ENCODE peak calls at places on chromosomes 7 and 10, in six cellular contexts. P is esophagus squamous epithelium, J is fibroblast of lung, H is heart left ventricle, I is breast epithelium, C is A549. L is an unnamed sample.

GRCh38 chr7:114900127-114900526 is 21.8 kb upstream of the MDFIC start:
- DNase-seq in P (no peak), J (no peak), H (no peak), I (no peak), C (no peak), L (no peak)

GRCh38 chr10:77377034-77377433 is 260.6 kb downstream of the KCNMA1 start:
- DNase-seq in P (no peak), J (no peak), H (no peak), I (peak), C (peak), L (no peak)

GRCh38 chr7:93226310-93226709 is at the start of gene HEPACAM2:
- DNase-seq in P (no peak), J (no peak), H (no peak), I (no peak), C (no peak), L (no peak)

GRCh38 chr7:147861058-147861716 is 729.4 kb upstream of the C7orf33 start:
- DNase-seq in P (no peak), J (peak), H (no peak), I (no peak), C (no peak), L (no peak)

GRCh38 chr10:3484306-3485187 is 300.5 kb downstream of the KLF6 start:
- DNase-seq in P (no peak), J (peak), H (no peak), I (no peak), C (no peak), L (no peak)

GRCh38 chr10:91596821-91597396 is 36.0 kb downstream of the PPP1R3C start:
- DNase-seq in P (no peak), J (peak), H (no peak), I (no peak), C (peak), L (no peak)

GRCh38 chr10:22534849-22535604 is 179.4 kb downstream of the PIP4K2A start:
- DNase-seq in P (no peak), J (peak), H (no peak), I (no peak), C (no peak), L (no peak)

GRCh38 chr7:83005410-83005809 is 157.3 kb downstream of the PCLO start:
- DNase-seq in P (no peak), J (peak), H (no peak), I (no peak), C (peak), L (no peak)

GRCh38 chr10:76318171-76318570 is 886.7 kb downstream of the LRMDA start:
- DNase-seq in P (no peak), J (no peak), H (no peak), I (no peak), C (no peak), L (no peak)

GRCh38 chr7:44463169-44463808 is 27.2 kb downstream of the NUDCD3 start:
- DNase-seq in P (no peak), J (peak), H (no peak), I (no peak), C (peak), L (no peak)

GRCh38 chr7:67625257-67625713 is 628.7 kb downstream of the TYW1 start:
- DNase-seq in P (no peak), J (peak), H (peak), I (peak), C (peak), L (peak)

GRCh38 chr10:86518781-86519180 is 2.8 kb downstream of the WAPL start:
- DNase-seq in P (no peak), J (no peak), H (no peak), I (no peak), C (no peak), L (no peak)

GRCh38 chr7:90552521-90552920 is 43.6 kb upstream of the CDK14 start:
- DNase-seq in P (no peak), J (peak), H (no peak), I (no peak), C (no peak), L (no peak)

GRCh38 chr10:126722726-126723125 is 52.2 kb upstream of the C10orf90 start:
- DNase-seq in P (no peak), J (no peak), H (no peak), I (no peak), C (no peak), L (no peak)

GRCh38 chr7:105365541-105366534 is 22.9 kb downstream of the SRPK2 start:
- DNase-seq in P (no peak), J (no peak), H (no peak), I (no peak), C (no peak), L (no peak)

GRCh38 chr10:26729395-26729794 is 31.9 kb downstream of the PDSS1 start:
- DNase-seq in P (no peak), J (no peak), H (no peak), I (no peak), C (no peak), L (no peak)

GRCh38 chr10:96587255-96588059 is 645 bp upstream of the TM9SF3 start:
- DNase-seq in P (no peak), J (peak), H (no peak), I (no peak), C (peak), L (no peak)

GRCh38 chr7:117248810-117249209 is 74.0 kb downstream of the WNT2 start:
- DNase-seq in P (no peak), J (peak), H (no peak), I (no peak), C (no peak), L (no peak)

GRCh38 chr7:69932034-69932628 is 333.9 kb downstream of the AUTS2 start:
- DNase-seq in P (no peak), J (peak), H (no peak), I (no peak), C (peak), L (no peak)

GRCh38 chr7:116401711-116402110 is 97.8 kb upstream of the CAV2 start:
- DNase-seq in P (no peak), J (no peak), H (no peak), I (no peak), C (no peak), L (no peak)

GRCh38 chr7:95904099-95904498 is 131.7 kb downstream of the DYNC1I1 start:
- DNase-seq in P (no peak), J (no peak), H (no peak), I (no peak), C (no peak), L (no peak)

GRCh38 chr10:22379059-22379458 is 33.8 kb downstream of the SPAG6 start:
- DNase-seq in P (no peak), J (no peak), H (no peak), I (no peak), C (no peak), L (no peak)

GRCh38 chr7:4207011-4207410 is 475.1 kb upstream of the FOXK1 start:
- DNase-seq in P (no peak), J (no peak), H (no peak), I (no peak), C (no peak), L (no peak)

GRCh38 chr10:70459061-70459770 is 17.7 kb upstream of the NODAL start:
- DNase-seq in P (no peak), J (no peak), H (no peak), I (no peak), C (no peak), L (no peak)

GRCh38 chr10:29554660-29555059 is 80.1 kb downstream of the SVIL start:
- DNase-seq in P (no peak), J (no peak), H (no peak), I (no peak), C (no peak), L (no peak)

GRCh38 chr7:128404826-128405344 is 4.9 kb downstream of the IMPDH1 start:
- DNase-seq in P (no peak), J (peak), H (no peak), I (no peak), C (no peak), L (peak)
- TF ChIP-seq CTCF in P (no peak), J (peak), H (peak), I (no peak), C (no peak), L (no peak)

DNA sequence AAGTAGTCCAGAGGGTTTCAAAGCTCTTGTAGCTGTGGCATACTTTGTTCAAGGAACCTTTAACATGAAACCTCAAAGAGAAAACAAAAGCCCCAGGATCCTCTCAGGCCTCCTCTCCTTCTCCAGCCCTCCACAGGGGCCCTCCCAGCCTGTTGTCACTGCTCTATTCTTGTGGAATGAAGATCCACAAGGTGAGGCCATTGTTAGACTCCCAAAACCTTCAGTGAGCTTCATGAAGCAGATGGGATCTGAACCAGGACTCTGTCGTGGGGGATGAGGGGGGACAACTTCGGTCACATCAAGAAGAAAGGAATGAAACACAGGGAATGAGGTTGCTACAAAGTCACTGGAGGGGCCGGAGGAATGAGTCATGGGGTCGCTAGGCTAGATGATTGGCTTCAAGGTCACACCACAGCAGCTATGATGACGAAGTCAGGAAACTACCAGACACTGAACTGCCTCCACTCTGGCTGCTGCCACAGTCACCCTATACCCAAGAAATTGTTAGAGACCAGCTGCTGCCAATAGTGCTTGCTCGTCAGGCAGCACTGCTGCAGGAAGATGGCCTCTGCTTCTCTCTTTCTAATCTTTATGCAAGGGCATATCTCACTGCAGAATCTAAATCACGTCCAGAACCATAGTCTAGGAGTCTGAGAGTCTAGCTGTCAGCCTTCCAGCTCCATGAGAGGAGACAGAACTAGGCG is 208.8 kb downstream of the HIBADH start:
- DNase-seq in P (no peak), J (peak), H (no peak), I (no peak), C (no peak), L (peak)
- TF ChIP-seq CTCF in P (no peak), J (no peak), H (no peak), I (no peak), C (no peak), L (no peak)

GRCh38 chr7:137091396-137091795 is 222.9 kb downstream of the CHRM2 start:
- DNase-seq in P (no peak), J (peak), H (no peak), I (no peak), C (no peak), L (no peak)
- TF ChIP-seq CTCF in P (no peak), J (peak), H (peak), I (no peak), C (no peak), L (no peak)

GRCh38 chr7:129825005-129825553 is 127.7 kb downstream of the UBE2H start:
- DNase-seq in P (peak), J (peak), H (peak), I (peak), C (peak), L (peak)
- TF ChIP-seq CTCF in P (no peak), J (peak), H (peak), I (no peak), C (peak), L (peak)

GRCh38 chr10:98242823-98243222 is 25.2 kb downstream of the LOXL4 start:
- DNase-seq in P (no peak), J (peak), H (no peak), I (no peak), C (peak), L (no peak)
- TF ChIP-seq CTCF in P (no peak), J (peak), H (peak), I (no peak), C (peak), L (no peak)

GRCh38 chr7:8433477-8434289 is at the start of gene NXPH1:
- DNase-seq in P (no peak), J (no peak), H (no peak), I (no peak), C (no peak), L (peak)
- TF ChIP-seq CTCF in P (no peak), J (no peak), H (no peak), I (no peak), C (no peak), L (peak)

DNA sequence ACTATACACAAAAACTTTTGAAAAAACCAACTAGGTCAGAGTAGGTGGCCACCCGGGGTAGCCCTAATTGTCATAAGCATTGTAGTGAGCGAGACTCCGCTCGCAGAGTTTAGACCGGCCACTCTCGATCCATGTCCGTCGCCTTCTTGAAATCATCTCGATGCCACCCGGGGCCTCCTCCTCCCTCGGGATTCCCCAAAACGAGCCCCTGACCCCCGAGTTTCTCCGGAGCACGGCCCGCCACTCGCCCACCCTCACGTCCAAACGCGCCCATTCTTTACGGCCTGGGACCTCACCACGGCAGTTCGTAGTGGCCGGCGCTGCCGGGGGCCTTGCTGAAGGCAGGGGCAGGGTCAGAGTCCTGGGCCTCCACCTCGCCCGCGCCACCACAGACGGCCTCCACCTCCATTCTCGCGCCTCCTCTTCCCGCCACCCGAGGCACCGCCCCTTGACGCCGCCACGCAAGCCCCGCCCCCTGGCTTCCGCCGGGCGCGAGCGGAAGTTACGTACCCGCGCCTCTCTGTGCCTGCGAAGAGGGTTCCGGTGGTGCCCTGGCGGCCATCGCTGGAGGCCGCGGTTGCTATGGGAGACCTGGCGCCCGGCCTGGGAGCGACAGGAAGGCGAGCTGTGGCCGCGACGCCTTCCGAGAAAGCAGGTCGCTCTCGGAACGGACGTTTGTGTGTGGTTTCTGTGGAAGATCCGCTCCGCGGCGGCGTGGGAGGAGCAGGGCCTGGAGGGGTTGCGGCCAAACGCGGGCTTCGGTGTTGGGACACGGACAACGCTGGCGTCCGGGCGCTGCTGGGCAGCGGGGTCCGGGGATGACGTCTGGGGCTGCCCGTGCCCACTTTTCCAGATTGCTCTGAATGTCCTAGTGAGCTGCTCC is at the start of gene RFC2:
- DNase-seq in P (peak), J (peak), H (peak), I (peak), C (peak), L (peak)
- TF ChIP-seq CTCF in P (peak), J (peak), H (peak), I (peak), C (no peak), L (no peak)

DNA sequence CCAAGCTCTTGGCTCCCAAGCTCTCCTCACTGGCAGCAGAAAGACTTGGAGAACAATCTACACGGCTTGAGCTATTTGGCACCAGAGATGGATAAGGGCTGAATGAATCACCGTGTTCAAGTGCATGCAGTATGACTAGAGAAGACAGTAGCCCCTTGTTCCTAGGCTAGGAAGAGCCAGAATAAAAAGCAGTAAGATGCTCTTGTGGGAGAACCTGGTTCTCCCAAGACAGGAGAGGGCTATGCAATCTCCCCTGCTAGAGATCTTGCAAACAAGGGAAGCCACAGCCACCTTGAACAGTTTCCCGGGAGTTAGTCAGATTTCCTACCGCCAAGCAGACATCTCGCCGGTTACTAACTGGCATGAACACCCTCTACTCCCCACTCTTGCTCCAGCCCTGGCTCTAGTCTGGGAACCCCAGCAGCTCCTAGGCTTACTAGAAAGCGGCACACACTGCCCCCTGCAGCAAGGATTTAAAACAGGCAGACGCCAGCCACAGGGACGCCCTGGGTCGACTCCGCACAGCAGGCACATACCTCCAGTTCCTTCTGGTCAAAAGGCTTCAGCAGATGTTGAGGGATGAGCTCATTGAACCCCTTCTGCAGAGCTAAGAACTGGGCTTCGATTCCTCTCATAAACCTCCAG is 107.3 kb downstream of the SMURF1 start:
- DNase-seq in P (no peak), J (peak), H (no peak), I (no peak), C (peak), L (no peak)
- TF ChIP-seq CTCF in P (peak), J (peak), H (peak), I (no peak), C (peak), L (no peak)

GRCh38 chr7:38224392-38224791 is 46.3 kb downstream of the STARD3NL start:
- DNase-seq in P (no peak), J (no peak), H (no peak), I (no peak), C (no peak), L (no peak)

GRCh38 chr7:38232475-38233366 is 40.7 kb downstream of the TARP start:
- DNase-seq in P (no peak), J (no peak), H (peak), I (peak), C (no peak), L (no peak)

GRCh38 chr7:38229386-38229785 is 44.0 kb downstream of the TARP start:
- DNase-seq in P (no peak), J (peak), H (no peak), I (no peak), C (no peak), L (no peak)
- TF ChIP-seq CTCF in P (no peak), J (no peak), H (no peak), I (no peak), C (no peak), L (no peak)